ENCODE peak calls at places on chromosomes 2 and 18, in seven cellular contexts. S is body of pancreas, N is tibial nerve, Z is testis, G is upper lobe of left lung, Y is right lobe of liver, P is prostate gland. J is an unnamed sample. For H3K9me3, the result is how much of the 10 kb centered on the place peaks cover.

GRCh38 chr2:42925742-42926437 is 133.5 kb upstream of the HAAO start:
- DNase-seq in S (peak), N (no peak), Z (no peak), P (peak), G (no peak), Y (peak), J (no peak)

GRCh38 chr18:33833847-33834246 is 255.8 kb downstream of the ASXL3 start:
- DNase-seq in Z (no peak), N (no peak), Y (no peak), G (no peak), P (no peak), S (no peak), J (no peak)

GRCh38 chr2:83069724-83070123 is 1389.4 kb downstream of the SUCLG1 start:
- DNase-seq in P (no peak), Z (peak), Y (no peak), S (no peak), N (no peak), G (no peak), J (no peak)

GRCh38 chr2:9422321-9423099 is 818 bp downstream of the ITGB1BP1 start:
- DNase-seq in P (no peak), Y (peak), N (no peak), G (peak), Z (peak), S (peak), J (peak)

GRCh38 chr2:84288335-84288734 is 170.7 kb downstream of the SUCLG1 start:
- DNase-seq in P (no peak), Y (no peak), G (no peak), N (no peak), S (no peak), Z (no peak), J (no peak)

GRCh38 chr2:232846055-232846454 is 24.0 kb upstream of the SNORC start:
- DNase-seq in N (no peak), P (no peak), Y (no peak), G (no peak), S (no peak), Z (no peak), J (no peak)

GRCh38 chr2:70017962-70018361 is 56.5 kb upstream of the ASPRV1 start:
- DNase-seq in N (no peak), G (no peak), Y (peak), Z (no peak), S (no peak), P (no peak), J (no peak)

GRCh38 chr18:13137041-13137938 is 81.3 kb upstream of the LDLRAD4 start:
- DNase-seq in P (no peak), N (no peak), Y (peak), Z (peak), G (peak), S (peak), J (peak)

GRCh38 chr18:416928-417327 is 83.6 kb downstream of the COLEC12 start:
- DNase-seq in S (no peak), N (no peak), G (no peak), P (no peak), Y (no peak), Z (no peak), J (no peak)

GRCh38 chr2:101038455-101039255 is 36.6 kb downstream of the RPL31 start:
- DNase-seq in Z (no peak), P (no peak), S (peak), Y (no peak), G (no peak), N (no peak), J (no peak)

GRCh38 chr2:221555511-221555845 is 16.6 kb downstream of the EPHA4 start:
- DNase-seq in Z (no peak), Y (no peak), P (no peak), S (no peak), N (no peak), G (no peak), J (no peak)

GRCh38 chr2:144501118-144501517 is 18.8 kb downstream of the ZEB2 start:
- DNase-seq in S (no peak), G (no peak), N (no peak), P (no peak), Z (no peak), Y (no peak), J (no peak)

GRCh38 chr18:76579301-76579695 is 84.3 kb upstream of the ZNF516 start:
- DNase-seq in N (no peak), Y (no peak), P (no peak), S (no peak), G (peak), Z (no peak), J (no peak)

GRCh38 chr2:183227191-183227590 is 102.9 kb downstream of the NUP35 start:
- DNase-seq in N (no peak), S (no peak), Z (no peak), Y (no peak), G (no peak), P (no peak), J (no peak)

GRCh38 chr2:46167924-46168323 is 129.3 kb upstream of the EPAS1 start:
- DNase-seq in S (no peak), Y (no peak), P (no peak), Z (no peak), G (no peak), N (no peak), J (no peak)

GRCh38 chr18:52716926-52717325 is 376.9 kb downstream of the DCC start:
- DNase-seq in N (peak), G (no peak), S (peak), P (no peak), Y (peak), Z (peak), J (no peak)

GRCh38 chr18:61360440-61361383 is 27.5 kb downstream of the CDH20 start:
- DNase-seq in S (no peak), Z (no peak), Y (no peak), N (no peak), P (no peak), G (no peak), J (no peak)

GRCh38 chr2:33457588-33458247 is 18.7 kb upstream of the RASGRP3 start:
- DNase-seq in Y (peak), Z (no peak), G (no peak), S (peak), N (no peak), P (no peak), J (peak)

GRCh38 chr2:3512086-3512485 is 7.2 kb downstream of the ADI1 start:
- DNase-seq in G (no peak), Z (no peak), S (no peak), Y (peak), P (no peak), N (no peak), J (no peak)

GRCh38 chr2:144707927-144708326 is 188.0 kb upstream of the ZEB2 start:
- DNase-seq in P (no peak), Y (no peak), G (no peak), S (no peak), Z (no peak), N (no peak), J (no peak)

GRCh38 chr2:200428961-200429665 is 80.8 kb downstream of the KCTD18 start:
- DNase-seq in N (no peak), P (no peak), Y (no peak), S (no peak), Z (no peak), G (no peak), J (no peak)

GRCh38 chr2:47003641-47004427 is 88.2 kb upstream of the MCFD2 start:
- DNase-seq in P (no peak), N (no peak), Y (no peak), S (no peak), G (no peak), Z (no peak), J (no peak)

GRCh38 chr2:33729353-33729752 is 130.3 kb upstream of the FAM98A start:
- DNase-seq in S (no peak), P (no peak), N (no peak), G (no peak), Y (no peak), Z (no peak), J (no peak)

GRCh38 chr2:119338282-119338681 is 28.4 kb downstream of the C2orf76 start:
- DNase-seq in N (no peak), Z (no peak), Y (no peak), P (no peak), G (no peak), S (no peak), J (no peak)

GRCh38 chr18:12287131-12287681 is 20.8 kb upstream of the TUBB6 start:
- DNase-seq in S (peak), P (no peak), G (peak), N (no peak), Z (no peak), Y (no peak), J (no peak)

GRCh38 chr2:75619992-75620740 is 26.4 kb upstream of the MRPL19 start:
- DNase-seq in S (no peak), Z (no peak), N (no peak), Y (no peak), G (no peak), P (no peak), J (no peak)

GRCh38 chr2:109335586-109336266 is 206.7 kb downstream of the SH3RF3 start:
- DNase-seq in S (no peak), Z (no peak), G (no peak), Y (no peak), N (no peak), P (no peak), J (no peak)

GRCh38 chr18:421236-422155 is 79.0 kb downstream of the COLEC12 start:
- DNase-seq in G (no peak), S (peak), N (no peak), Y (no peak), Z (no peak), P (no peak), J (no peak)

GRCh38 chr2:217125004-217125403 is 265.1 kb upstream of the TNP1 start:
- DNase-seq in Y (no peak), Z (no peak), N (no peak), G (no peak), S (no peak), P (no peak), J (no peak)

GRCh38 chr18:77099501-77100370 is 32.8 kb downstream of the MBP start:
- DNase-seq in G (no peak), P (no peak), S (no peak), N (no peak), Y (no peak), Z (no peak), J (no peak)

GRCh38 chr2:10659898-10660568 is 29.7 kb downstream of the NOL10 start:
- DNase-seq in S (peak), P (peak), Y (peak), Z (peak), G (no peak), N (peak), J (peak)

GRCh38 chr2:219887870-219888269 is 260.4 kb downstream of the SLC4A3 start:
- DNase-seq in S (no peak), Z (no peak), G (no peak), N (no peak), Y (no peak), P (no peak), J (no peak)

GRCh38 chr2:189982087-189982486 is 80.4 kb downstream of the MSTN start:
- DNase-seq in Y (no peak), N (no peak), G (no peak), S (no peak), P (no peak), Z (no peak), J (no peak)

DNA sequence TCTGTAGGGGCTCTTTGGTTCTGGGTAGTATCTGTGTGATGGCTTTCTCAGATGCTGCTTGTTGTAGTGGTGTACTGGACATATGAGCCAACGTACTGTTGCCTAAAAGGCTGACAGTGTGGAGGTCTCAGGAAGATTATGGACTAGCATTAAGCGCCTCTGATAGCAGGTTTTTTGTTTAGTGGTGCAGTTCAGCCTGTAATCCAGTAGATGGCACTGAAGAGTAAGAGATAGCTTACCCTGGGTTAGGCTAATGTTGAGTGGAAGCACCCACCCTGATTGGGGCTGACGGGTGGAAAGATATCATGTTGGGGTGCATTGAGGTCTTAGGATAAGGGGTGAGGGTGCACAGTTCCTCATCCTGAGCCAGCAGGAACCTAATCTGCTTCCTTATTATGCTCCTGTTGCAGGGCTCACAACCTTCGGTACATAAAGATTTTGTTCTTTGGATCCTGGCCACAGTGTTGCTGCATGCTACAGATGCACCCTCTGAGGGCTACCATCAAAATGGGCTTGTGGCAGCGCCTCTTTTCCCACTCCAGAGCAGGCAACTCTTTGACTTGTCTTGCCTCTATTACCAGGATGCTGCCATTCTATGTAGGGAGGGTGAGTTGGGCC is 79.6 kb downstream of the MSTN start:
- DNase-seq in P (no peak), Z (no peak), G (no peak), Y (no peak), S (no peak), N (no peak), J (no peak)
- H3K9me3 ChIP-seq in P (under half), Z (under half), G (under half), Y (under half), S (under half), N (under half), J (half or more)

DNA sequence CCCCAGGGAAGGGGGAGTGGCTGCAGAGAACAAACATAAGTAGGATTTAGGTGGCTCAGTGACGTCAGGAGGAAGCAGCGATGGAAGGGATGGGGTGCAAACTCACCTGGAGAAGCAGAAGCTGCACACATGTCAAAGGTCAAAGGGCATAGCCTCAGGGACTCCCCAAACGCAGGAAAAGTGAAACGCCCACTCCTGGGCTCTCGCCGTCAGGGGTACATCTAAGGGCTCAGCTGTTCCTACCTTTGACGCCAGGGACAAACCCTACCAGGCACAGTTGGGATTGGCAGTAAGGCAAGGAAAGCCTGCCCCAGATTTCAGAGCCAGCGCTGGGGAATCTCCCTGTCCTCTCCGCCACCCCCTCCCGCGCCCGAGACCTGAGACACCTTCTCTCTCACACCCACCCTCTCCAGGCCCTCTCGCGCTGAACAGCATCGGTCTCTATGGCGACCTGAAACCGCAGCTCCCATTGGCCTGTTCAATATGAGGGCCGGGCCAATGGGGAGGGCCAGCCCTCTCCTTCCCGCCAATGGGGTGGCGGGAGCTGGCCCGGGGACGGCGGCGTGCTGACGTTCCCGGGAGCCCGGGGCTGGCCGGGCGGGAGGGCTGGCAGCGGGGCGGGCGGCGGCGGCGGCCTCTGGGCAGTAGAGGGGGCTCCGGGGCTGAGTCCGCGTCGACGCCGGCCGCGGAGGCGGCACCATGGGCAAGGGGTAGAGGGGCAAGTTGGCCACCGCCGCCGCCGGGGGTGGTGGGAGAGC is at the start of the genes CCDC148 and PKP4:
- DNase-seq in P (peak), S (peak), G (peak), Z (peak), N (peak), Y (peak), J (peak)
- TF ChIP-seq POLR2A in P (peak), S (no peak), G (no peak), Z (no peak), N (peak), Y (peak), J (peak)

DNA sequence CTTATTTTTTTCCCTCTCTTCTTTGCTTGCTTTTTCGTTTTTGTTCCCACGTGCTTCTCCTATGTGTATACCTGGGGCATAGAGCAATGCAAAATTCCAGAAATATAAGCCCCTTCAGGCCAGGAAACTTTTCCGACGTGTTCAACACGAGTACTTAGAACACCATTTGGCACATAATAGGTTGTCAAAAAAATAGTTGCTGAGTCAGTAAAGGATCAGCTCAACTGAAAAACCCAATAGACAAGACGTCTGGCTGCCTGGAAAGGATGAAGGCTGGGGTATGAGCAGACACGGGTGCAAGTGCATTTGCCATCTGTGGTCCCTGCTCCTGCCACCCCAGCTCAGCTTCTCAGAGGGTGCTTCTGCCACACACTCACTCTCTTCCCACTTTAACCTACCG is 823.0 kb upstream of the SOX11 start:
- DNase-seq in G (no peak), N (no peak), S (no peak), P (no peak), Y (no peak), Z (no peak), J (no peak)
- H3K9me3 ChIP-seq in G (under half), N (under half), S (under half), P (under half), Y (under half), Z (under half), J (under half)

DNA sequence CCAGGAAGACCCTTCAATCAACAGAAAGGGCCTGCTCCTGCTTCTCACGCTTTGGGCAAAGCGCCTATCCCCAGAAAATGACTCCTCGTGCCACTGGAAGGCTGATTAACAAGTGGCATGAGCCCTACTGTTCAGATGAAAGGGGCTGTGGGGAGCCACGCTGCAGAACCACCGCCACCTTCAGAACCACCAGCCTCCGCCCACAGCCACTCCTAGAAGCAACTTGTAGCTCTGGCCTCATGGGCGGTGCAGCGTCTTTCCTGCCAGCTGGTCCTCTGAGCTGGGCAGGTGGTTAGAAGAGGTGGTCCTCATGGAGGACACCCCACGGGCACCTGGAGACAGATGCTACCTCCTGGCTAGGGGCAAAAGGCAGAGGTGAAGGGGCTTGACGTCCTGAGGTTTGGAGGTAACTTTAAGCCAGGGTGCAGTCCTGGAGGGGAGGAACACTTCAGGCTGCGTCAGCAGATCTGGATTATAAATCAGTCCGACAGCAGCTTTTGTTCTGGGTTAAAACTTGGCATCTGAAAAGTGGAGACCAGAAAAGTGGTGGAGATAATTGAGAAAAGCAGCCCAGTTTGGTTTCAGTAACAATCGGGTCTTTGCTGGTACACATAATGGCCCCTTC is 863 bp upstream of the SEMA4C start:
- DNase-seq in N (no peak), P (peak), Y (no peak), Z (peak), G (no peak), S (peak), J (no peak)
- TF ChIP-seq POLR2A in N (no peak), P (peak), Y (no peak), Z (no peak), G (no peak), S (no peak), J (no peak)

GRCh38 chr18:50659091-50660003 is 99.5 kb downstream of the MAPK4 start:
- DNase-seq in Z (no peak), Y (no peak), P (no peak), S (no peak), G (no peak), N (no peak), J (peak)
- H3K9me3 ChIP-seq in Z (under half), Y (under half), P (under half), S (under half), G (under half), N (under half), J (under half)

GRCh38 chr2:71331581-71332412 is at the start of gene ZNF638:
- DNase-seq in Y (peak), P (peak), S (peak), N (peak), Z (peak), G (peak), J (peak)
- TF ChIP-seq POLR2A in Y (peak), P (peak), S (peak), N (peak), Z (no peak), G (no peak), J (no peak)